ENCODE peak calls at places on chromosomes 3 and 15, in seven cellular contexts. Z, S, N, C, G, X and L are unnamed samples.

GRCh38 chr3:194287977-194288706 is 63.0 kb downstream of the CPN2 start:
- DNase-seq in X (no peak), N (no peak), C (no peak), Z (no peak), G (no peak), S (no peak), L (no peak)

GRCh38 chr3:46466273-46466672 is 1.6 kb upstream of the LTF start:
- DNase-seq in N (no peak), G (no peak), S (no peak), C (no peak), X (no peak), Z (no peak), L (no peak)

GRCh38 chr3:46734773-46735172 is 17.1 kb upstream of the PRSS50 start:
- DNase-seq in G (no peak), X (no peak), C (no peak), Z (no peak), N (no peak), S (no peak), L (no peak)

GRCh38 chr3:105365536-105366301 is 990 bp upstream of the ALCAM start:
- DNase-seq in G (peak; percentile 63), Z (peak; percentile 71), X (peak; percentile 37), N (no peak), C (peak; percentile 64), S (no peak), L (peak; percentile 62)

GRCh38 chr3:175338775-175339535 is 479.8 kb downstream of the NAALADL2 start:
- DNase-seq in G (peak; percentile 46), N (no peak), Z (peak; percentile 47), C (peak; percentile 82), S (no peak), X (peak; percentile 41), L (no peak)

GRCh38 chr3:150158974-150159625 is 188.4 kb upstream of the PFN2 start:
- DNase-seq in N (no peak), X (no peak), S (no peak), Z (no peak), G (no peak), C (no peak), L (peak; percentile 84)

GRCh38 chr3:62559831-62560445 is 186.6 kb upstream of the FEZF2 start:
- DNase-seq in Z (peak; percentile 22), G (no peak), X (peak; percentile 45), S (no peak), N (no peak), C (peak; percentile 37), L (no peak)

GRCh38 chr3:27342279-27342678 is 26.9 kb downstream of the NEK10 start:
- DNase-seq in G (no peak), Z (no peak), N (no peak), S (no peak), C (no peak), X (no peak), L (no peak)

GRCh38 chr15:40115670-40116093 is 7.0 kb upstream of the BMF start:
- DNase-seq in N (no peak), C (no peak), X (peak; percentile 78), S (peak; percentile 52), Z (no peak), G (no peak), L (no peak)

GRCh38 chr3:160401301-160402095 is 2.0 kb downstream of the SMC4 start:
- DNase-seq in Z (peak; percentile 52), G (peak; percentile 30), C (peak; percentile 33), X (no peak), S (peak; percentile 24), N (no peak), L (peak; percentile 50)

GRCh38 chr3:155069729-155070128 is 10.4 kb upstream of the MME start:
- DNase-seq in X (no peak), Z (no peak), S (no peak), N (no peak), C (no peak), G (no peak), L (no peak)

GRCh38 chr3:194956697-194957396 is 271.2 kb downstream of the FAM43A start:
- DNase-seq in S (no peak), X (no peak), N (no peak), G (no peak), Z (no peak), C (no peak), L (no peak)